ENCODE peak calls at places on chromosomes 13 and 19, in ten cellular contexts. One of them, this sample, is unnamed.

GRCh38 chr13:93771782-93772181 is 545.2 kb downstream of the GPC6 start:
- DNase-seq in endothelial cell: no peak
- DNase-seq in fibroblast of lung: peak; percentile 60
- DNase-seq in skeletal muscle cell: no peak
- DNase-seq in left lung: no peak
- DNase-seq in GM10248: no peak
- DNase-seq in AG04450: no peak
- DNase-seq in progenitor cell of endocrine pancreas: no peak
- DNase-seq in fibroblast of villous mesenchyme: peak; percentile 67
- DNase-seq in germinal center: no peak
- DNase-seq in this sample: peak; percentile 30

GRCh38 chr13:75255653-75256052 is 226.3 kb downstream of the TBC1D4 start:
- DNase-seq in left lung: no peak
- DNase-seq in endothelial cell: no peak
- DNase-seq in skeletal muscle cell: no peak
- DNase-seq in progenitor cell of endocrine pancreas: no peak
- DNase-seq in fibroblast of lung: peak; percentile 11
- DNase-seq in AG04450: no peak
- DNase-seq in GM10248: no peak
- DNase-seq in fibroblast of villous mesenchyme: no peak
- DNase-seq in germinal center: no peak
- DNase-seq in this sample: no peak

GRCh38 chr19:46309056-46309455 is 12.2 kb downstream of the HIF3A start:
- DNase-seq in endothelial cell: no peak
- DNase-seq in fibroblast of villous mesenchyme: no peak
- DNase-seq in skeletal muscle cell: no peak
- DNase-seq in AG04450: no peak
- DNase-seq in germinal center: no peak
- DNase-seq in fibroblast of lung: no peak
- DNase-seq in left lung: no peak
- DNase-seq in GM10248: no peak
- DNase-seq in progenitor cell of endocrine pancreas: no peak
- DNase-seq in this sample: no peak

GRCh38 chr19:6376512-6377193 is 920 bp upstream of the PSPN start:
- DNase-seq in left lung: no peak
- DNase-seq in germinal center: no peak
- DNase-seq in skeletal muscle cell: no peak
- DNase-seq in fibroblast of lung: no peak
- DNase-seq in AG04450: no peak
- DNase-seq in fibroblast of villous mesenchyme: peak; percentile 22
- DNase-seq in GM10248: no peak
- DNase-seq in endothelial cell: no peak
- DNase-seq in progenitor cell of endocrine pancreas: no peak
- DNase-seq in this sample: no peak

GRCh38 chr13:73060251-73061160 is 1.7 kb downstream of the KLF5 start:
- DNase-seq in fibroblast of villous mesenchyme: peak; percentile 69
- DNase-seq in AG04450: peak; percentile 50
- DNase-seq in germinal center: no peak
- DNase-seq in endothelial cell: no peak
- DNase-seq in left lung: peak; percentile 36
- DNase-seq in GM10248: no peak
- DNase-seq in progenitor cell of endocrine pancreas: no peak
- DNase-seq in skeletal muscle cell: peak; percentile 68
- DNase-seq in fibroblast of lung: peak; percentile 86
- DNase-seq in this sample: no peak

GRCh38 chr13:32159147-32159869 is 127.7 kb downstream of the FRY start:
- DNase-seq in AG04450: no peak
- DNase-seq in skeletal muscle cell: no peak
- DNase-seq in fibroblast of lung: no peak
- DNase-seq in endothelial cell: no peak
- DNase-seq in progenitor cell of endocrine pancreas: no peak
- DNase-seq in fibroblast of villous mesenchyme: peak; percentile 85
- DNase-seq in GM10248: no peak
- DNase-seq in germinal center: no peak
- DNase-seq in left lung: no peak
- DNase-seq in this sample: no peak

GRCh38 chr19:18995804-18996241 is 37.5 kb downstream of the SUGP2 start:
- DNase-seq in germinal center: peak; percentile 78
- DNase-seq in endothelial cell: peak; percentile 50
- DNase-seq in AG04450: peak; percentile 91
- DNase-seq in fibroblast of villous mesenchyme: peak; percentile 92
- DNase-seq in fibroblast of lung: peak; percentile 93
- DNase-seq in progenitor cell of endocrine pancreas: no peak
- DNase-seq in GM10248: peak; percentile 54
- DNase-seq in left lung: peak; percentile 63
- DNase-seq in skeletal muscle cell: peak; percentile 42
- DNase-seq in this sample: peak; percentile 60

GRCh38 chr13:97422118-97423054 is 11.6 kb upstream of the RAP2A start:
- DNase-seq in progenitor cell of endocrine pancreas: no peak
- DNase-seq in AG04450: no peak
- DNase-seq in fibroblast of villous mesenchyme: no peak
- DNase-seq in GM10248: no peak
- DNase-seq in left lung: no peak
- DNase-seq in skeletal muscle cell: no peak
- DNase-seq in germinal center: no peak
- DNase-seq in endothelial cell: no peak
- DNase-seq in fibroblast of lung: peak; percentile 62
- DNase-seq in this sample: no peak

GRCh38 chr19:39998511-39998910 is 1.7 kb downstream of the ZNF546 start:
- DNase-seq in skeletal muscle cell: no peak
- DNase-seq in fibroblast of lung: peak; percentile 38
- DNase-seq in progenitor cell of endocrine pancreas: no peak
- DNase-seq in GM10248: no peak
- DNase-seq in fibroblast of villous mesenchyme: no peak
- DNase-seq in AG04450: no peak
- DNase-seq in germinal center: no peak
- DNase-seq in endothelial cell: no peak
- DNase-seq in left lung: no peak
- DNase-seq in this sample: no peak

GRCh38 chr19:28419312-28419711 is 793.6 kb downstream of the UQCRFS1 start:
- DNase-seq in left lung: no peak
- DNase-seq in AG04450: no peak
- DNase-seq in progenitor cell of endocrine pancreas: no peak
- DNase-seq in fibroblast of villous mesenchyme: no peak
- DNase-seq in germinal center: no peak
- DNase-seq in endothelial cell: no peak
- DNase-seq in GM10248: no peak
- DNase-seq in skeletal muscle cell: no peak
- DNase-seq in fibroblast of lung: no peak
- DNase-seq in this sample: no peak

GRCh38 chr13:50679321-50679720 is 164.2 kb downstream of the DLEU7 start:
- DNase-seq in fibroblast of villous mesenchyme: no peak
- DNase-seq in endothelial cell: no peak
- DNase-seq in skeletal muscle cell: no peak
- DNase-seq in left lung: no peak
- DNase-seq in fibroblast of lung: peak; percentile 76
- DNase-seq in AG04450: no peak
- DNase-seq in germinal center: no peak
- DNase-seq in GM10248: no peak
- DNase-seq in progenitor cell of endocrine pancreas: no peak
- DNase-seq in this sample: no peak

GRCh38 chr13:105070452-105070851 is 1465.0 kb downstream of the EFNB2 start:
- DNase-seq in endothelial cell: no peak
- DNase-seq in AG04450: no peak
- DNase-seq in fibroblast of lung: no peak
- DNase-seq in progenitor cell of endocrine pancreas: no peak
- DNase-seq in GM10248: no peak
- DNase-seq in left lung: no peak
- DNase-seq in fibroblast of villous mesenchyme: no peak
- DNase-seq in germinal center: no peak
- DNase-seq in skeletal muscle cell: no peak
- DNase-seq in this sample: no peak

GRCh38 chr19:1856345-1856697 is 7.1 kb downstream of the KLF16 start:
- DNase-seq in progenitor cell of endocrine pancreas: no peak
- DNase-seq in AG04450: no peak
- DNase-seq in GM10248: no peak
- DNase-seq in skeletal muscle cell: no peak
- DNase-seq in fibroblast of villous mesenchyme: no peak
- DNase-seq in endothelial cell: no peak
- DNase-seq in fibroblast of lung: no peak
- DNase-seq in germinal center: peak; percentile 36
- DNase-seq in left lung: no peak
- DNase-seq in this sample: no peak

GRCh38 chr19:12995596-12996541 is 594 bp downstream of the NFIX start:
- DNase-seq in skeletal muscle cell: no peak
- DNase-seq in endothelial cell: no peak
- DNase-seq in fibroblast of villous mesenchyme: no peak
- DNase-seq in progenitor cell of endocrine pancreas: no peak
- DNase-seq in germinal center: peak; percentile 49
- DNase-seq in AG04450: no peak
- DNase-seq in fibroblast of lung: no peak
- DNase-seq in left lung: no peak
- DNase-seq in GM10248: peak; percentile 64
- DNase-seq in this sample: no peak

GRCh38 chr13:49217962-49218492 is 2.1 kb upstream of the MLNR start:
- DNase-seq in AG04450: no peak
- DNase-seq in germinal center: no peak
- DNase-seq in progenitor cell of endocrine pancreas: no peak
- DNase-seq in GM10248: no peak
- DNase-seq in fibroblast of lung: no peak
- DNase-seq in left lung: no peak
- DNase-seq in skeletal muscle cell: no peak
- DNase-seq in fibroblast of villous mesenchyme: no peak
- DNase-seq in endothelial cell: no peak
- DNase-seq in this sample: no peak

GRCh38 chr13:97979556-97979955 is 26.1 kb downstream of the IPO5 start:
- DNase-seq in skeletal muscle cell: no peak
- DNase-seq in germinal center: no peak
- DNase-seq in GM10248: no peak
- DNase-seq in endothelial cell: no peak
- DNase-seq in left lung: no peak
- DNase-seq in fibroblast of villous mesenchyme: no peak
- DNase-seq in progenitor cell of endocrine pancreas: no peak
- DNase-seq in fibroblast of lung: no peak
- DNase-seq in AG04450: no peak
- DNase-seq in this sample: no peak

GRCh38 chr19:55088543-55089265 is 13.0 kb downstream of the EPS8L1 start:
- DNase-seq in progenitor cell of endocrine pancreas: peak; percentile 84
- DNase-seq in fibroblast of villous mesenchyme: peak; percentile 59
- DNase-seq in germinal center: peak; percentile 81
- DNase-seq in left lung: no peak
- DNase-seq in skeletal muscle cell: no peak
- DNase-seq in AG04450: peak; percentile 13
- DNase-seq in endothelial cell: peak; percentile 92
- DNase-seq in GM10248: peak; percentile 81
- DNase-seq in fibroblast of lung: peak; percentile 32
- DNase-seq in this sample: no peak

GRCh38 chr19:38759590-38760003 is 13.7 kb downstream of the LGALS7 start:
- DNase-seq in GM10248: no peak
- DNase-seq in fibroblast of villous mesenchyme: no peak
- DNase-seq in left lung: no peak
- DNase-seq in skeletal muscle cell: no peak
- DNase-seq in AG04450: no peak
- DNase-seq in endothelial cell: no peak
- DNase-seq in fibroblast of lung: no peak
- DNase-seq in progenitor cell of endocrine pancreas: no peak
- DNase-seq in germinal center: no peak
- DNase-seq in this sample: no peak

GRCh38 chr13:19794552-19795143 is 11.9 kb upstream of the PSPC1 start:
- DNase-seq in AG04450: no peak
- DNase-seq in left lung: no peak
- DNase-seq in endothelial cell: no peak
- DNase-seq in germinal center: no peak
- DNase-seq in progenitor cell of endocrine pancreas: peak; percentile 10
- DNase-seq in fibroblast of lung: no peak
- DNase-seq in GM10248: no peak
- DNase-seq in fibroblast of villous mesenchyme: no peak
- DNase-seq in skeletal muscle cell: no peak
- DNase-seq in this sample: no peak

GRCh38 chr13:39803851-39804250 is 148.4 kb downstream of the COG6 start:
- DNase-seq in progenitor cell of endocrine pancreas: no peak
- DNase-seq in endothelial cell: no peak
- DNase-seq in AG04450: no peak
- DNase-seq in fibroblast of lung: no peak
- DNase-seq in left lung: no peak
- DNase-seq in fibroblast of villous mesenchyme: no peak
- DNase-seq in skeletal muscle cell: no peak
- DNase-seq in GM10248: no peak
- DNase-seq in germinal center: no peak
- DNase-seq in this sample: no peak

GRCh38 chr13:33479066-33479465 is 193.5 kb upstream of the STARD13 start:
- DNase-seq in left lung: no peak
- DNase-seq in AG04450: no peak
- DNase-seq in endothelial cell: no peak
- DNase-seq in progenitor cell of endocrine pancreas: no peak
- DNase-seq in germinal center: no peak
- DNase-seq in fibroblast of lung: no peak
- DNase-seq in fibroblast of villous mesenchyme: no peak
- DNase-seq in GM10248: no peak
- DNase-seq in skeletal muscle cell: no peak
- DNase-seq in this sample: no peak

GRCh38 chr13:44474122-44474910 is 100.7 kb downstream of the SERP2 start:
- DNase-seq in AG04450: no peak
- DNase-seq in skeletal muscle cell: no peak
- DNase-seq in fibroblast of villous mesenchyme: no peak
- DNase-seq in fibroblast of lung: peak; percentile 29
- DNase-seq in germinal center: no peak
- DNase-seq in GM10248: no peak
- DNase-seq in left lung: no peak
- DNase-seq in endothelial cell: no peak
- DNase-seq in progenitor cell of endocrine pancreas: no peak
- DNase-seq in this sample: no peak

GRCh38 chr13:110643324-110643723 is 28.0 kb downstream of the NAXD start:
- DNase-seq in fibroblast of villous mesenchyme: no peak
- DNase-seq in progenitor cell of endocrine pancreas: no peak
- DNase-seq in endothelial cell: no peak
- DNase-seq in fibroblast of lung: no peak
- DNase-seq in left lung: no peak
- DNase-seq in skeletal muscle cell: no peak
- DNase-seq in germinal center: no peak
- DNase-seq in GM10248: no peak
- DNase-seq in AG04450: no peak
- DNase-seq in this sample: no peak

GRCh38 chr13:98525852-98526512 is 50.9 kb downstream of the STK24 start:
- DNase-seq in GM10248: peak; percentile 37
- DNase-seq in left lung: no peak
- DNase-seq in AG04450: no peak
- DNase-seq in fibroblast of villous mesenchyme: no peak
- DNase-seq in progenitor cell of endocrine pancreas: no peak
- DNase-seq in germinal center: no peak
- DNase-seq in endothelial cell: no peak
- DNase-seq in skeletal muscle cell: no peak
- DNase-seq in fibroblast of lung: no peak
- DNase-seq in this sample: no peak

GRCh38 chr13:113916330-113916815 is 52.5 kb upstream of the GAS6 start:
- DNase-seq in endothelial cell: no peak
- DNase-seq in fibroblast of lung: no peak
- DNase-seq in AG04450: no peak
- DNase-seq in fibroblast of villous mesenchyme: peak; percentile 78
- DNase-seq in skeletal muscle cell: peak; percentile 74
- DNase-seq in GM10248: no peak
- DNase-seq in left lung: no peak
- DNase-seq in germinal center: no peak
- DNase-seq in progenitor cell of endocrine pancreas: no peak
- DNase-seq in this sample: no peak

GRCh38 chr19:8506402-8506957 is 4.0 kb upstream of the PRAM1 start:
- DNase-seq in left lung: no peak
- DNase-seq in endothelial cell: no peak
- DNase-seq in fibroblast of lung: no peak
- DNase-seq in GM10248: no peak
- DNase-seq in fibroblast of villous mesenchyme: no peak
- DNase-seq in progenitor cell of endocrine pancreas: no peak
- DNase-seq in skeletal muscle cell: no peak
- DNase-seq in AG04450: no peak
- DNase-seq in germinal center: no peak
- DNase-seq in this sample: no peak

This sample was measured in retinal pigment epithelial cell.